ENCODE peak calls at places on chromosome 5, in seven cellular contexts. K is kidney, E is A549, V is tibial nerve, H is IMR-90, U is K562, D is mesendoderm. P is an unnamed sample. For H3K4me1, the result is how much of the 10 kb centered on the place peaks cover.

GRCh38 chr5:136032564-136032963 is 3.8 kb downstream of the TGFBI start:
- DNase-seq in K (no peak), E (peak), V (peak), H (peak), U (no peak), D (no peak), P (peak)

GRCh38 chr5:154316223-154316967 is 125.9 kb downstream of the GALNT10 start:
- DNase-seq in K (no peak), E (no peak), V (no peak), H (peak), U (no peak), D (no peak), P (no peak)

GRCh38 chr5:34717426-34718327 is 61.5 kb downstream of the RAI14 start:
- DNase-seq in K (no peak), E (peak), V (no peak), H (peak), U (no peak), D (peak), P (peak)

GRCh38 chr5:45696206-45696836 is at the start of gene HCN1:
- DNase-seq in K (peak), E (peak), V (peak), H (peak), U (no peak), D (peak), P (peak)

GRCh38 chr5:52007230-52007858 is 624.1 kb downstream of the ISL1 start:
- DNase-seq in K (no peak), E (peak), V (no peak), H (peak), U (no peak), D (peak), P (no peak)

GRCh38 chr5:83323557-83323956 is 148.0 kb upstream of the VCAN start:
- DNase-seq in K (no peak), E (no peak), V (no peak), H (no peak), U (no peak), D (no peak), P (no peak)

GRCh38 chr5:119275146-119275872 is 80.5 kb upstream of the TNFAIP8 start:
- DNase-seq in K (no peak), E (peak), V (no peak), H (peak), U (no peak), D (no peak), P (no peak)

GRCh38 chr5:51995773-51996306 is 612.6 kb downstream of the ISL1 start:
- DNase-seq in K (no peak), E (no peak), V (no peak), H (no peak), U (no peak), D (no peak), P (no peak)

GRCh38 chr5:18008940-18009339 is 374.7 kb downstream of the TAF11L14 start:
- DNase-seq in K (no peak), E (no peak), V (no peak), H (no peak), U (no peak), D (no peak), P (no peak)

GRCh38 chr5:15500326-15500958 is 462 bp downstream of the FBXL7 start:
- DNase-seq in K (peak), E (peak), V (peak), H (peak), U (no peak), D (peak), P (no peak)

GRCh38 chr5:176542135-176542595 is 5.0 kb upstream of the RNF44 start:
- DNase-seq in K (peak), E (no peak), V (no peak), H (no peak), U (peak), D (no peak), P (no peak)

GRCh38 chr5:38431242-38431853 is 125.1 kb downstream of the LIFR start:
- DNase-seq in K (no peak), E (no peak), V (no peak), H (no peak), U (no peak), D (peak), P (no peak)

GRCh38 chr5:123868267-123868666 is 356.3 kb downstream of the CSNK1G3 start:
- DNase-seq in K (no peak), E (no peak), V (no peak), H (no peak), U (no peak), D (no peak), P (no peak)

GRCh38 chr5:74903165-74903787 is 37.1 kb upstream of the FAM169A start:
- DNase-seq in K (peak), E (peak), V (no peak), H (no peak), U (peak), D (peak), P (peak)

GRCh38 chr5:126884269-126884819 is 107.4 kb downstream of the LMNB1 start:
- DNase-seq in K (no peak), E (peak), V (no peak), H (peak), U (peak), D (no peak), P (no peak)

GRCh38 chr5:153523831-153524230 is 33.4 kb downstream of the GRIA1 start:
- DNase-seq in K (peak), E (no peak), V (peak), H (peak), U (no peak), D (no peak), P (no peak)

DNA sequence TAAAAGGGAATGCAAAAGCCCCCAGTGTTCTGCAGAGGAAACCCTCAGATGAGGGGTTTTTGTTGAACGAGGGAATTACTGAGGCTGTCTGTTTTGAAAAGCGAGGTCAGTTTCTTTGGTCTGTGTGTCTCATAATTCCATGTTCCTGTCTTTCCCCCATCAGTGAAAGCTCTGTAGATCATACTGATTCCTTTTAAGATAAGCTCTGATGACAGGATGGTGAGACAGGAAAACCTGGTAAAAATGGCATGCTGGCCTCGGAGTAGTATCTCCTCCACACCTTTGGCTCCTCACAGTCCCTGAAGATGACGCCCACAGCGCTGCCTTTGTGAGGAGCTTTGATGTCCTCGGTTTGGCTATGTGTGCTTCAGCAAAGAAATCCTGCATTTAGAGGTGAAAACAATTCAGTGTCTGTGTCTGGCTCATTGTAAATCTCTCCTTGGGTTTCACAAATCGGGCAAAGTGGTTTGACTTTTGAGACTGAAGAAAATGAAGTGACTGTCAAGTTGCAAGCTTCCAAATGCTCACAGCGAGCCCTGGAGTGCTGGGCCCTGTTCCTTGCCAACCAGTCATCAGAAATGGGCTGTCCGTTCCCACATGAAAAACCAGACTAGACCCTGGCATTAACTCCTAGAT is 124.9 kb upstream of the ICE1 start:
- DNase-seq in K (no peak), E (no peak), V (no peak), H (no peak), U (no peak), D (no peak), P (no peak)
- H3K27ac ChIP-seq in K (no peak), E (no peak), V (no peak), H (no peak), U (no peak), D (no peak), P (no peak)

GRCh38 chr5:35855221-35855620 is 1.5 kb upstream of the IL7R start:
- DNase-seq in K (no peak), E (no peak), V (no peak), H (no peak), U (no peak), D (no peak), P (no peak)
- H3K4me1 ChIP-seq in K (under half), E (under half), V (under half), H (under half), U (under half), D (under half), P (half or more)

DNA sequence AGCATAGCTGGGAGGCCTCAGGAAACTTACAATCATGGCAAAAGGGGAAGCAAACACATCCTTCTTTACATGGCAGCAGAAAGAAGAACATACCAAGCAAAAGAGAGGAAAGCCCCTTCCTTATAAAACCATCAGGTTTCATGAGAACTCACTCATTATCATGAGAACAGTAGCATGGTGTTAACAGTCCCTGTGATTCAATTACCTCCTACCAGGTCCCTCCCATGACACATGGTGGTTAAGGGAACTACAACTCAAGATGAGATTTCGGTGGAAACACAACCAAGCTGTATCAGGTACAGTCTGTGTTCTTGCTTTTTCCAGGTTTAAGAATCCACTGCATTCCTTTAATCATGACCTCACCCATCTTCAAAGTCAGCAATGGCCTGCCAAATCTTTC is 514.2 kb downstream of the KCTD16 start:
- DNase-seq in K (no peak), E (no peak), V (no peak), H (no peak), U (no peak), D (peak), P (no peak)
- H3K27ac ChIP-seq in K (no peak), E (no peak), V (no peak), H (no peak), U (no peak), D (no peak), P (no peak)

DNA sequence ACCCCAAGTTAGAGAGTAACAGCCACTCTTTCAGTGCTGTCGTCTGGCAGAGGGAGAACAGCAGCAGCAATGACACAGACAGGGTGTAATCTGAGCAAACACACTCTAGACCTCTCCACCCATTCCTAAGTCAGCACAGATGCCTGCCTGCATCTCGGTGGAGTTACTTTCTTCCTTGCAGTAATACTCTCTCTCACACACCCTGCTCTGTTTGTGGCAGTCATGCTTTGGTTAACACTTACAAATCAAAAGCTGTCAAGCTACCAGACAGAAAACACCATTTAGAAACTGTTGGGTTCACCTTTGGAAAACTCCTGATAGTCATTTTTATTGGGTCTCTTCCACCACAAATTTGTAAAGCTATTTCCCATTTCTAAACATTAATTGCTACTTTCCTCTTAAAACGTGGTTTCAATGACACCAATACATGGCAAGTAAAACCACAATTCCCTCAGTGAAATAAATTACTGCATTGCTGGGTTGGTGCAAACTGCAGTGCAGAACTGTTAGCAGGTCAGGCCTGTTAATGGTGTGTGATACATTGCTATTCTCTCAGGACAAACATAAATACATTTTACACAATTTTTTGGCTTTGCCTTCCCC is 27.2 kb downstream of the LHFPL2 start:
- DNase-seq in K (no peak), E (peak), V (no peak), H (peak), U (no peak), D (no peak), P (no peak)
- H3K4me1 ChIP-seq in K (under half), E (under half), V (under half), H (under half), U (under half), D (under half), P (under half)

GRCh38 chr5:10856071-10856470 is 95.0 kb upstream of the DAP start:
- DNase-seq in K (no peak), E (no peak), V (no peak), H (no peak), U (no peak), D (no peak), P (no peak)
- H3K27ac ChIP-seq in K (no peak), E (no peak), V (no peak), H (no peak), U (no peak), D (no peak), P (no peak)

DNA sequence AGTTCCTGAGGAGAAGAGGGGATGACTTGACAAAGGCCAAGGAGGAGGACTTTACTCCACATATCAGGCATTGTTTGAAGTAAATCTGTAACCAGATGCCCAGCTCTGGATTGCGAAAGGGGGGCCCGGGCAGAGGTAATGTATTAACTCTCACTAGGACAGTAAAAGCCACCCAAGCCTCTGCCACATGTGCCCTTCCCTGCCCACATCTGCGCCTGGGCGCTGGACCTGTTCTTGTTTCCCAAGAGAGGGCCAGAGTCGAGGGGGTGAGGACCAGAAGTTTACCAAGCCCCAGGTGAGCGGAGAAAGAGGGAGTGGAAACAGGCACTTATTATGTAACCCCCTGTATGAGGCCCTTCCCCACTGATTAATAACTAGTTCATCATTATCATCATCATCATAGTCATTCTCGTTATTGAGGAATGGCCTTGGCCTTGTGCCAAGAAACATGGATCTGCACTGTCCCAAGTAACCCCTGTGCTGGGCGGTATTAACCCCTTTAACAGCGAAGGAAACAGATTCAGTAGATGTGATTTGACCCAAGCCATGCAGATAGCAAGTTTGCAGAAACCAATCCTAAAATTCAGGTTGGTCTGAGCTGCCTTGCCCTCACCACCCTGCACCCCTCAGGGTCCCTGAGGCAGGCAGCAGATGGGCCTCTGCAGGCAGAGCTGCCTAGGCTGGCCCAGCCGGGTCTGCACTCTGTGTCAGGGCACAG is at the start of gene SLC23A1:
- DNase-seq in K (no peak), E (peak), V (no peak), H (peak), U (no peak), D (no peak), P (no peak)
- H3K4me1 ChIP-seq in K (under half), E (half or more), V (under half), H (under half), U (under half), D (under half), P (under half)